ENCODE peak calls at places on chromosomes 12 and 14, in ten cellular contexts. R is K562, B is astrocyte of the spinal cord, C is transverse colon, J is heart left ventricle, O is AG09319, K is epithelial cell of proximal tubule, E is epithelial cell of esophagus, I is lower leg skin, Z is type B pancreatic cell. U is an unnamed sample.

GRCh38 chr12:2925322-2925995 is 33.7 kb upstream of the TEAD4 start:
- DNase-seq in R (no peak), B (no peak), C (no peak), J (no peak), O (no peak), K (no peak), E (peak; percentile 67), I (no peak), Z (no peak), U (no peak)

GRCh38 chr14:57049848-57050247 is 218.9 kb downstream of the EXOC5 start:
- DNase-seq in R (no peak), B (no peak), C (no peak), J (no peak), O (no peak), K (no peak), E (no peak), I (no peak), Z (no peak), U (no peak)

GRCh38 chr12:11765817-11766794 is 116.6 kb downstream of the ETV6 start:
- DNase-seq in R (no peak), B (peak; percentile 64), C (peak; percentile 56), J (peak; percentile 44), O (no peak), K (no peak), E (no peak), I (no peak), Z (no peak), U (peak; percentile 43)

GRCh38 chr12:100017056-100017455 is 32.3 kb upstream of the ANKS1B start:
- DNase-seq in R (no peak), B (no peak), C (no peak), J (no peak), O (no peak), K (no peak), E (peak; percentile 67), I (no peak), Z (no peak), U (no peak)

GRCh38 chr14:89912667-89913211 is 41.8 kb downstream of the EFCAB11 start:
- DNase-seq in R (no peak), B (peak; percentile 96), C (peak; percentile 10), J (no peak), O (peak; percentile 95), K (peak; percentile 96), E (peak; percentile 92), I (peak; percentile 63), Z (no peak), U (no peak)

GRCh38 chr12:29428630-29429029 is 47.7 kb upstream of the ERGIC2 start:
- DNase-seq in R (no peak), B (peak; percentile 75), C (no peak), J (no peak), O (peak; percentile 40), K (peak; percentile 95), E (peak; percentile 95), I (no peak), Z (no peak), U (no peak)

GRCh38 chr14:104510794-104511611 is 68.6 kb upstream of the C14orf180 start:
- DNase-seq in R (no peak), B (no peak), C (no peak), J (peak; percentile 69), O (no peak), K (no peak), E (no peak), I (peak; percentile 51), Z (peak; percentile 66), U (no peak)

GRCh38 chr12:130121246-130122005 is 40.8 kb upstream of the FZD10 start:
- DNase-seq in R (no peak), B (no peak), C (no peak), J (no peak), O (no peak), K (no peak), E (no peak), I (no peak), Z (no peak), U (no peak)

GRCh38 chr14:105019861-105020814 is 745 bp downstream of the CDCA4 start:
- DNase-seq in R (peak; percentile 21), B (peak; percentile 41), C (peak; percentile 60), J (no peak), O (no peak), K (no peak), E (peak; percentile 49), I (no peak), Z (no peak), U (peak; percentile 72)

GRCh38 chr14:90850487-90850886 is 34.3 kb upstream of the TTC7B start:
- DNase-seq in R (no peak), B (peak; percentile 32), C (no peak), J (no peak), O (no peak), K (peak; percentile 66), E (peak; percentile 75), I (no peak), Z (no peak), U (no peak)

GRCh38 chr12:6822461-6823135 is 977 bp downstream of the GPR162 start:
- DNase-seq in R (no peak), B (no peak), C (no peak), J (no peak), O (no peak), K (no peak), E (no peak), I (no peak), Z (no peak), U (no peak)

GRCh38 chr12:117045998-117046374 is 53.2 kb downstream of the TESC start:
- DNase-seq in R (peak; percentile 47), B (no peak), C (no peak), J (no peak), O (no peak), K (no peak), E (no peak), I (no peak), Z (no peak), U (no peak)

GRCh38 chr12:104485651-104486341 is 29.0 kb downstream of the CHST11 start:
- DNase-seq in R (peak; percentile 69), B (no peak), C (no peak), J (no peak), O (no peak), K (no peak), E (no peak), I (no peak), Z (no peak), U (no peak)

GRCh38 chr14:101567252-101567651 is 6.0 kb downstream of the DIO3 start:
- DNase-seq in R (no peak), B (no peak), C (no peak), J (no peak), O (no peak), K (no peak), E (no peak), I (no peak), Z (no peak), U (no peak)

GRCh38 chr14:101563352-101563653 is 2.0 kb downstream of the DIO3 start:
- DNase-seq in R (no peak), B (no peak), C (no peak), J (no peak), O (no peak), K (no peak), E (no peak), I (no peak), Z (no peak), U (no peak)

GRCh38 chr14:101563654-101564443 is 2.6 kb downstream of the DIO3 start:
- DNase-seq in R (no peak), B (no peak), C (no peak), J (no peak), O (no peak), K (no peak), E (no peak), I (no peak), Z (no peak), U (no peak)

GRCh38 chr14:101564444-101564776 is 3.1 kb downstream of the DIO3 start:
- DNase-seq in R (no peak), B (no peak), C (no peak), J (no peak), O (no peak), K (no peak), E (no peak), I (no peak), Z (no peak), U (no peak)

GRCh38 chr14:101564819-101565698 is 3.8 kb downstream of the DIO3 start:
- DNase-seq in R (no peak), B (no peak), C (no peak), J (no peak), O (no peak), K (no peak), E (no peak), I (no peak), Z (no peak), U (no peak)
- TF ChIP-seq CTCF in R (no peak), B (no peak), C (no peak), J (no peak), O (no peak), K (no peak), E (no peak), I (no peak), Z (peak; percentile 48), U (no peak)

GRCh38 chr12:43882578-43883178 is 46.8 kb downstream of the TMEM117 start:
- DNase-seq in R (peak; percentile 39), B (peak; percentile 65), C (peak; percentile 12), J (no peak), O (peak; percentile 34), K (peak; percentile 20), E (peak; percentile 75), I (no peak), Z (no peak), U (no peak)
- TF ChIP-seq CTCF in R (peak; percentile 81), B (peak; percentile 87), C (peak; percentile 76), J (peak; percentile 84), O (peak; percentile 89), K (peak; percentile 96), E (peak; percentile 91), I (peak; percentile 38), Z (peak; percentile 93), U (peak; percentile 79)

GRCh38 chr12:50062733-50063452 is 5.5 kb downstream of the ASIC1 start:
- DNase-seq in R (no peak), B (peak; percentile 26), C (no peak), J (no peak), O (no peak), K (no peak), E (no peak), I (no peak), Z (no peak), U (no peak)

GRCh38 chr12:50070314-50071060 is 13.1 kb downstream of the ASIC1 start:
- DNase-seq in R (peak; percentile 77), B (peak; percentile 83), C (peak; percentile 86), J (peak; percentile 82), O (peak; percentile 66), K (no peak), E (peak; percentile 87), I (peak; percentile 81), Z (peak; percentile 86), U (peak; percentile 71)

GRCh38 chr12:50069069-50069468 is 11.7 kb downstream of the ASIC1 start:
- DNase-seq in R (no peak), B (no peak), C (no peak), J (no peak), O (no peak), K (no peak), E (no peak), I (no peak), Z (no peak), U (no peak)

GRCh38 chr12:50065726-50066310 is 8.4 kb downstream of the ASIC1 start:
- DNase-seq in R (no peak), B (no peak), C (no peak), J (no peak), O (no peak), K (no peak), E (no peak), I (no peak), Z (no peak), U (no peak)

GRCh38 chr12:50066402-50066801 is 9.0 kb downstream of the ASIC1 start:
- DNase-seq in R (no peak), B (peak; percentile 70), C (peak; percentile 32), J (no peak), O (peak; percentile 67), K (peak; percentile 76), E (peak; percentile 33), I (no peak), Z (no peak), U (no peak)
- TF ChIP-seq CTCF in R (no peak), B (no peak), C (no peak), J (no peak), O (no peak), K (no peak), E (no peak), I (no peak), Z (no peak), U (no peak)

GRCh38 chr14:21093769-21094681 is 4.4 kb downstream of the ZNF219 start:
- DNase-seq in R (no peak), B (no peak), C (no peak), J (no peak), O (no peak), K (no peak), E (no peak), I (no peak), Z (no peak), U (no peak)
- TF ChIP-seq CTCF in R (peak; percentile 22), B (peak; percentile 46), C (no peak), J (no peak), O (peak; percentile 31), K (peak; percentile 52), E (no peak), I (no peak), Z (peak; percentile 77), U (peak; percentile 17)

U was measured in mesothelial cell of epicardium.